ENCODE peak calls at places on chromosomes 13 and 19, in five cellular contexts. One of them, this sample, is unnamed.

GRCh38 chr13:79997244-79997643 is 343.7 kb downstream of the SPRY2 start:
- DNase-seq in kidney tubule cell: no peak
- DNase-seq in CD4-positive, alpha-beta T cell: no peak
- DNase-seq in NCI-H1417 treated with DMSO at 0.1 percent for 48 hours: no peak
- DNase-seq in renal cortical epithelial cell: no peak
- DNase-seq in this sample: no peak

GRCh38 chr13:84607614-84608013 is 725.3 kb upstream of the SLITRK1 start:
- DNase-seq in renal cortical epithelial cell: peak; percentile 76
- DNase-seq in kidney tubule cell: peak; percentile 79
- DNase-seq in CD4-positive, alpha-beta T cell: no peak
- DNase-seq in NCI-H1417 treated with DMSO at 0.1 percent for 48 hours: no peak
- DNase-seq in this sample: peak; percentile 21

GRCh38 chr19:21474671-21475181 is 30.7 kb upstream of the ZNF429 start:
- DNase-seq in NCI-H1417 treated with DMSO at 0.1 percent for 48 hours: no peak
- DNase-seq in renal cortical epithelial cell: peak; percentile 36
- DNase-seq in CD4-positive, alpha-beta T cell: peak; percentile 43
- DNase-seq in kidney tubule cell: peak; percentile 80
- DNase-seq in this sample: peak; percentile 4

GRCh38 chr19:40191836-40192646 is 815 bp downstream of the MAP3K10 start:
- DNase-seq in renal cortical epithelial cell: no peak
- DNase-seq in CD4-positive, alpha-beta T cell: peak; percentile 4
- DNase-seq in NCI-H1417 treated with DMSO at 0.1 percent for 48 hours: no peak
- DNase-seq in kidney tubule cell: peak; percentile 54
- DNase-seq in this sample: no peak

GRCh38 chr13:20702530-20702929 is 969 bp upstream of the IL17D start:
- DNase-seq in renal cortical epithelial cell: peak; percentile 6
- DNase-seq in CD4-positive, alpha-beta T cell: no peak
- DNase-seq in kidney tubule cell: no peak
- DNase-seq in NCI-H1417 treated with DMSO at 0.1 percent for 48 hours: no peak
- DNase-seq in this sample: no peak

GRCh38 chr13:67299731-67300130 is 69.6 kb upstream of the PCDH9 start:
- DNase-seq in kidney tubule cell: peak; percentile 70
- DNase-seq in NCI-H1417 treated with DMSO at 0.1 percent for 48 hours: no peak
- DNase-seq in CD4-positive, alpha-beta T cell: no peak
- DNase-seq in renal cortical epithelial cell: peak; percentile 75
- DNase-seq in this sample: no peak

GRCh38 chr19:52522555-52522954 is 4.9 kb upstream of the ZNF808 start:
- DNase-seq in CD4-positive, alpha-beta T cell: no peak
- DNase-seq in NCI-H1417 treated with DMSO at 0.1 percent for 48 hours: no peak
- DNase-seq in kidney tubule cell: no peak
- DNase-seq in renal cortical epithelial cell: no peak
- DNase-seq in this sample: no peak

GRCh38 chr13:113630296-113630695 is 27.7 kb downstream of the ATP4B start:
- DNase-seq in NCI-H1417 treated with DMSO at 0.1 percent for 48 hours: peak; percentile 87
- DNase-seq in kidney tubule cell: no peak
- DNase-seq in CD4-positive, alpha-beta T cell: no peak
- DNase-seq in renal cortical epithelial cell: no peak
- DNase-seq in this sample: no peak

GRCh38 chr13:112233256-112233655 is 142.9 kb upstream of the SPACA7 start:
- DNase-seq in NCI-H1417 treated with DMSO at 0.1 percent for 48 hours: no peak
- DNase-seq in CD4-positive, alpha-beta T cell: no peak
- DNase-seq in kidney tubule cell: no peak
- DNase-seq in renal cortical epithelial cell: no peak
- DNase-seq in this sample: no peak

GRCh38 chr13:33100876-33101275 is 84.7 kb downstream of the KL start:
- DNase-seq in kidney tubule cell: no peak
- DNase-seq in renal cortical epithelial cell: no peak
- DNase-seq in NCI-H1417 treated with DMSO at 0.1 percent for 48 hours: no peak
- DNase-seq in CD4-positive, alpha-beta T cell: no peak
- DNase-seq in this sample: no peak

GRCh38 chr13:98797456-98797855 is 45.0 kb upstream of the SLC15A1 start:
- DNase-seq in renal cortical epithelial cell: no peak
- DNase-seq in CD4-positive, alpha-beta T cell: no peak
- DNase-seq in kidney tubule cell: no peak
- DNase-seq in NCI-H1417 treated with DMSO at 0.1 percent for 48 hours: no peak
- DNase-seq in this sample: no peak

GRCh38 chr13:45206340-45206739 is 5.5 kb upstream of the KCTD4 start:
- DNase-seq in NCI-H1417 treated with DMSO at 0.1 percent for 48 hours: no peak
- DNase-seq in kidney tubule cell: peak; percentile 97
- DNase-seq in renal cortical epithelial cell: peak; percentile 96
- DNase-seq in CD4-positive, alpha-beta T cell: no peak
- DNase-seq in this sample: peak; percentile 84

GRCh38 chr13:82847595-82847994 is 1034.7 kb downstream of the SLITRK1 start:
- DNase-seq in kidney tubule cell: no peak
- DNase-seq in NCI-H1417 treated with DMSO at 0.1 percent for 48 hours: no peak
- DNase-seq in CD4-positive, alpha-beta T cell: no peak
- DNase-seq in renal cortical epithelial cell: peak; percentile 9
- DNase-seq in this sample: no peak

This sample was measured in kidney epithelial cell.